ENCODE peak calls at places on chromosomes 6 and 20, in six cellular contexts. One of them, this sample, is unnamed.

GRCh38 chr20:542777-543368 is 717 bp downstream of the CSNK2A1 start:
- DNase-seq in WERI-Rb-1: peak; percentile 50
- DNase-seq in HepG2: no peak
- DNase-seq in K562: peak; percentile 55
- DNase-seq in uterus: no peak
- DNase-seq in A549: peak; percentile 63
- DNase-seq in this sample: no peak

GRCh38 chr6:135812085-135812526 is 39.4 kb upstream of the PDE7B start:
- DNase-seq in HepG2: no peak
- DNase-seq in uterus: no peak
- DNase-seq in K562: no peak
- DNase-seq in WERI-Rb-1: no peak
- DNase-seq in A549: peak; percentile 2
- DNase-seq in this sample: no peak

GRCh38 chr6:112691289-112691688 is 344.2 kb downstream of the RFPL4B start:
- DNase-seq in uterus: no peak
- DNase-seq in WERI-Rb-1: no peak
- DNase-seq in K562: no peak
- DNase-seq in HepG2: no peak
- DNase-seq in A549: peak; percentile 13
- DNase-seq in this sample: no peak

GRCh38 chr20:33859157-33859695 is 48.1 kb downstream of the CHMP4B start:
- DNase-seq in uterus: peak; percentile 27
- DNase-seq in HepG2: peak; percentile 37
- DNase-seq in WERI-Rb-1: no peak
- DNase-seq in K562: no peak
- DNase-seq in A549: no peak
- DNase-seq in this sample: no peak

GRCh38 chr20:39041067-39041466 is 78.9 kb downstream of the DHX35 start:
- DNase-seq in A549: no peak
- DNase-seq in K562: no peak
- DNase-seq in uterus: no peak
- DNase-seq in WERI-Rb-1: no peak
- DNase-seq in HepG2: no peak
- DNase-seq in this sample: peak; percentile 78

GRCh38 chr20:61534346-61534745 is 282.3 kb downstream of the CDH4 start:
- DNase-seq in WERI-Rb-1: no peak
- DNase-seq in A549: no peak
- DNase-seq in K562: no peak
- DNase-seq in HepG2: no peak
- DNase-seq in uterus: no peak
- DNase-seq in this sample: peak; percentile 62

GRCh38 chr6:53321701-53322100 is 27.0 kb downstream of the ELOVL5 start:
- DNase-seq in uterus: no peak
- DNase-seq in K562: no peak
- DNase-seq in A549: no peak
- DNase-seq in WERI-Rb-1: no peak
- DNase-seq in HepG2: peak; percentile 80
- DNase-seq in this sample: no peak

GRCh38 chr6:166434336-166434735 is 51.6 kb upstream of the MPC1 start:
- DNase-seq in K562: no peak
- DNase-seq in A549: no peak
- DNase-seq in WERI-Rb-1: no peak
- DNase-seq in uterus: no peak
- DNase-seq in HepG2: no peak
- DNase-seq in this sample: peak; percentile 12

GRCh38 chr20:38272398-38272797 is 11.9 kb upstream of the KIAA1755 start:
- DNase-seq in WERI-Rb-1: no peak
- DNase-seq in uterus: no peak
- DNase-seq in HepG2: no peak
- DNase-seq in A549: no peak
- DNase-seq in K562: no peak
- DNase-seq in this sample: peak; percentile 80

GRCh38 chr6:87671555-87672029 is 30.4 kb downstream of the AKIRIN2 start:
- DNase-seq in uterus: no peak
- DNase-seq in HepG2: peak; percentile 97
- DNase-seq in A549: no peak
- DNase-seq in K562: no peak
- DNase-seq in WERI-Rb-1: no peak
- DNase-seq in this sample: no peak

GRCh38 chr6:135534773-135535380 is 37.3 kb upstream of the AHI1 start:
- DNase-seq in A549: no peak
- DNase-seq in WERI-Rb-1: no peak
- DNase-seq in uterus: no peak
- DNase-seq in HepG2: no peak
- DNase-seq in K562: no peak
- DNase-seq in this sample: no peak

GRCh38 chr20:31414381-31414780 is 8.4 kb upstream of the DEFB121 start:
- DNase-seq in K562: no peak
- DNase-seq in HepG2: no peak
- DNase-seq in uterus: no peak
- DNase-seq in A549: no peak
- DNase-seq in WERI-Rb-1: no peak
- DNase-seq in this sample: no peak

GRCh38 chr20:37914672-37915433 is 11.9 kb downstream of the VSTM2L start:
- DNase-seq in K562: no peak
- DNase-seq in uterus: no peak
- DNase-seq in A549: no peak
- DNase-seq in WERI-Rb-1: no peak
- DNase-seq in HepG2: peak; percentile 41
- DNase-seq in this sample: no peak

GRCh38 chr6:157107571-157107914 is 215.8 kb downstream of the TMEM242 start:
- DNase-seq in uterus: no peak
- DNase-seq in K562: no peak
- DNase-seq in HepG2: no peak
- DNase-seq in WERI-Rb-1: no peak
- DNase-seq in A549: no peak
- DNase-seq in this sample: no peak
- H3K27ac ChIP-seq in uterus: peak overlapping the region; percentile 56
- H3K27ac ChIP-seq in K562: peak overlapping the region; percentile 44
- H3K27ac ChIP-seq in HepG2: no peak overlapping the region
- H3K27ac ChIP-seq in WERI-Rb-1: no peak overlapping the region
- H3K27ac ChIP-seq in A549: peak overlapping the region; percentile 46
- H3K27ac ChIP-seq in this sample: peak overlapping the region; percentile 24

GRCh38 chr6:18328549-18328922 is 58.6 kb upstream of the RNF144B start:
- DNase-seq in HepG2: no peak
- DNase-seq in uterus: no peak
- DNase-seq in WERI-Rb-1: no peak
- DNase-seq in A549: no peak
- DNase-seq in K562: no peak
- DNase-seq in this sample: no peak
- H3K27ac ChIP-seq in HepG2: no peak overlapping the region
- H3K27ac ChIP-seq in uterus: peak overlapping the region; percentile 33
- H3K27ac ChIP-seq in WERI-Rb-1: no peak overlapping the region
- H3K27ac ChIP-seq in A549: no peak overlapping the region
- H3K27ac ChIP-seq in K562: no peak overlapping the region
- H3K27ac ChIP-seq in this sample: peak overlapping the region; percentile 23

DNA sequence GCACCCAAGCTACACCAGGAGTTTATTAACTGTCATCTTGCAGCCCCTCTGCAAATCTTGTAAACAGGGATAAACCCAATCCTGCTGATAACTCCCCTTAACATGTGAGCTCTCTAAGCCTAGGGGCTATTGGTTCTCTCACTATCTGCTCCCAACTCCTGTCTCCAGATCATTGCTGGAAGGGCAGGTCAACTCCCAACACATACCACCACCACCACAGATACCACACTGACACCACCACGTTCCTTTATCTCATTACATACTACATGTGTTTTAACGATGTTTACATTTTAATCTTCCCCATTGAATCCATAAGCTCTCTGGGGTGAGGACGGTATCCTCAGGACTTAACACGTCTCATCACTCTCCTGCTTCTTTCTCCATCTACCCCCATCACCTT is 51.8 kb downstream of the SIM1 start:
- DNase-seq in A549: no peak
- DNase-seq in HepG2: no peak
- DNase-seq in WERI-Rb-1: no peak
- DNase-seq in uterus: no peak
- DNase-seq in K562: no peak
- DNase-seq in this sample: no peak
- H3K27ac ChIP-seq in A549: no peak overlapping the region
- H3K27ac ChIP-seq in HepG2: no peak overlapping the region
- H3K27ac ChIP-seq in WERI-Rb-1: no peak overlapping the region
- H3K27ac ChIP-seq in uterus: no peak overlapping the region
- H3K27ac ChIP-seq in K562: no peak overlapping the region
- H3K27ac ChIP-seq in this sample: no peak overlapping the region

DNA sequence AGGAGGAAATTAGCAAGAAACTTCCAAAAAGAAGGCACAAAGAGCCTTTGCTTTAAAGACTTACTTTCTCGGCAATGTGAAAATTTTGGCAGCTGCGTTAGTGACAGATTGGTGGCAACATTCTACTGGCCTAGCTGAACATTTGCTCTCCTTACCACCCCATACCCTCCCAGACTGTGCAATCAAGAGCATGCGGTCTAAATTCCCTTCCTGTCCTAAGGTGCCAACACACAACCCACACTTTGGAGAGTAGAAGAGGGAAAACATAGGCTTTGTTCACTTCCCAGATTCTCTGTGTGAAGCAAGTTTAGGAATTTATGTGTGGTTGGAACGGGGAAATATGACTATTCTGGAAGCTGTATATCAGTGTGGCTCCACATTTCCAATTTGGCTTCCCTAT is 29.8 kb upstream of the NEDD9 start:
- DNase-seq in uterus: no peak
- DNase-seq in HepG2: no peak
- DNase-seq in WERI-Rb-1: no peak
- DNase-seq in K562: no peak
- DNase-seq in A549: no peak
- DNase-seq in this sample: no peak
- H3K27ac ChIP-seq in uterus: peak overlapping the region; percentile 75
- H3K27ac ChIP-seq in HepG2: no peak overlapping the region
- H3K27ac ChIP-seq in WERI-Rb-1: no peak overlapping the region
- H3K27ac ChIP-seq in K562: no peak overlapping the region
- H3K27ac ChIP-seq in A549: peak overlapping the region; percentile 11
- H3K27ac ChIP-seq in this sample: no peak overlapping the region

GRCh38 chr6:8182209-8182845 is 80.0 kb upstream of the EEF1E1 start:
- DNase-seq in WERI-Rb-1: no peak
- DNase-seq in HepG2: no peak
- DNase-seq in K562: no peak
- DNase-seq in A549: no peak
- DNase-seq in uterus: no peak
- DNase-seq in this sample: no peak
- H3K27ac ChIP-seq in WERI-Rb-1: no peak overlapping the region
- H3K27ac ChIP-seq in HepG2: no peak overlapping the region
- H3K27ac ChIP-seq in K562: no peak overlapping the region
- H3K27ac ChIP-seq in A549: no peak overlapping the region
- H3K27ac ChIP-seq in uterus: no peak overlapping the region
- H3K27ac ChIP-seq in this sample: no peak overlapping the region

DNA sequence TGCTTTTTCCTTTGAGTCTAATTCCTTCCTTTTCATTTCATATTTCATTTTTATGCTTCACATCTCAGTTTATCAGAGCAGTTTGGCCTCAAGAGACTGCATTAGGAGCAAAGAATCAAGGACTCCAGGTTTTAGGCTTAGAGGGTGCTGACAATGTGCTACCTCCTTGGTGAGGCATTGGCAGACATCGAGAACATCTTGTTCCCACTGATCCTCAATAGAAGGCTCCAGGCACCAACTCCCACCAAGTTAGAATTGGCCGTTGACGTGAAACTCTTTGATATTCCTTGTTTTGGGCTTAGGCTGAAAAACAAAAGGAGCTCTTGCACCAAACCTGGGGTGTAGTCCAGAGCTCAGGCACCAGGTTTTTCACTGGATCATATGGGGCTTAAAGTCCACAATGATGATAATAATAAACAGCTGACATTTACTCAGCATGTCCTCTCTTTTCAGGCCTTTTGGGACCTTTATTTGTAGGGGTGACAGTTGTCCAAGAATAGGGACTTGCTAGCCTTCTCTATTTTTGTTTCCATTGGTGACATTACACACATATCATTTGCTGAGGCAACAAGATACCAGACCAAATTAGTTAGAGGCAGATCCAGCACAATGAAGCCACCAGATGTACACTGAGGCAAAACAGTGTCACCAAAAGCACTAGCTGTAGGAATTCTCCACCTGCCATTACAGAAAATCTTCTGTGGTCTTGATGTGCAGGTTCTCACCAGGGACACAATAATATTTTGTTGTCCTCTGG is 81.0 kb upstream of the ENPP5 start:
- DNase-seq in K562: no peak
- DNase-seq in WERI-Rb-1: no peak
- DNase-seq in HepG2: no peak
- DNase-seq in uterus: no peak
- DNase-seq in A549: no peak
- DNase-seq in this sample: no peak
- H3K27ac ChIP-seq in K562: no peak overlapping the region
- H3K27ac ChIP-seq in WERI-Rb-1: no peak overlapping the region
- H3K27ac ChIP-seq in HepG2: no peak overlapping the region
- H3K27ac ChIP-seq in uterus: no peak overlapping the region
- H3K27ac ChIP-seq in A549: no peak overlapping the region
- H3K27ac ChIP-seq in this sample: no peak overlapping the region

GRCh38 chr20:32569380-32570305 is 15.5 kb downstream of the NOL4L start:
- DNase-seq in HepG2: peak; percentile 47
- DNase-seq in K562: no peak
- DNase-seq in A549: no peak
- DNase-seq in WERI-Rb-1: no peak
- DNase-seq in uterus: no peak
- DNase-seq in this sample: no peak
- H3K27ac ChIP-seq in HepG2: peak overlapping the region; percentile 1
- H3K27ac ChIP-seq in K562: peak overlapping the region; percentile 78
- H3K27ac ChIP-seq in A549: no peak overlapping the region
- H3K27ac ChIP-seq in WERI-Rb-1: no peak overlapping the region
- H3K27ac ChIP-seq in uterus: no peak overlapping the region
- H3K27ac ChIP-seq in this sample: no peak overlapping the region

GRCh38 chr6:162854228-162854627 is 126.5 kb downstream of the PACRG start:
- DNase-seq in HepG2: no peak
- DNase-seq in uterus: no peak
- DNase-seq in K562: no peak
- DNase-seq in A549: no peak
- DNase-seq in WERI-Rb-1: no peak
- DNase-seq in this sample: no peak

GRCh38 chr6:162854734-162855191 is 127.0 kb downstream of the PACRG start:
- DNase-seq in K562: no peak
- DNase-seq in HepG2: no peak
- DNase-seq in uterus: no peak
- DNase-seq in WERI-Rb-1: peak; percentile 95
- DNase-seq in A549: no peak
- DNase-seq in this sample: no peak

GRCh38 chr6:162852810-162853577 is 125.2 kb downstream of the PACRG start:
- DNase-seq in uterus: no peak
- DNase-seq in WERI-Rb-1: no peak
- DNase-seq in K562: no peak
- DNase-seq in HepG2: no peak
- DNase-seq in A549: no peak
- DNase-seq in this sample: no peak

GRCh38 chr6:162856885-162857284 is 129.1 kb downstream of the PACRG start:
- DNase-seq in HepG2: peak; percentile 64
- DNase-seq in A549: peak; percentile 5
- DNase-seq in WERI-Rb-1: peak; percentile 77
- DNase-seq in K562: no peak
- DNase-seq in uterus: no peak
- DNase-seq in this sample: no peak

GRCh38 chr6:162857321-162857720 is 129.5 kb downstream of the PACRG start:
- DNase-seq in HepG2: no peak
- DNase-seq in K562: no peak
- DNase-seq in uterus: no peak
- DNase-seq in A549: no peak
- DNase-seq in WERI-Rb-1: no peak
- DNase-seq in this sample: no peak
- H3K27ac ChIP-seq in HepG2: no peak overlapping the region
- H3K27ac ChIP-seq in K562: no peak overlapping the region
- H3K27ac ChIP-seq in uterus: no peak overlapping the region
- H3K27ac ChIP-seq in A549: no peak overlapping the region
- H3K27ac ChIP-seq in WERI-Rb-1: peak overlapping the region; percentile 92
- H3K27ac ChIP-seq in this sample: no peak overlapping the region

This sample was measured in RWPE2.